ENCODE peak calls at places on chromosomes 12 and 14, in five cellular contexts. R is neural progenitor cell, W is fibroblast of lung, A is GM23248, O is mammary epithelial cell. E is an unnamed sample. For H3K4me1, the result is how much of the 10 kb centered on the place peaks cover.

GRCh38 chr14:104217486-104218360 is 79.3 kb downstream of the KIF26A start:
- DNase-seq in R (no peak), W (no peak), A (no peak), O (no peak), E (peak)

GRCh38 chr14:60655898-60656754 is 6.8 kb upstream of the SIX1 start:
- DNase-seq in R (peak), W (peak), A (no peak), O (no peak), E (no peak)

GRCh38 chr12:115761784-115762183 is 515.7 kb downstream of the MED13L start:
- DNase-seq in R (no peak), W (no peak), A (no peak), O (no peak), E (no peak)

GRCh38 chr12:59980491-59980890 is 384.7 kb downstream of the SLC16A7 start:
- DNase-seq in R (no peak), W (peak), A (peak), O (no peak), E (no peak)

GRCh38 chr14:83559721-83560120 is 1970.2 kb upstream of the FLRT2 start:
- DNase-seq in R (no peak), W (peak), A (peak), O (no peak), E (no peak)

GRCh38 chr12:26571539-26571938 is 261.5 kb downstream of the ITPR2 start:
- DNase-seq in R (no peak), W (no peak), A (no peak), O (no peak), E (no peak)

GRCh38 chr12:117525766-117526165 is 164.3 kb upstream of the NOS1 start:
- DNase-seq in R (no peak), W (no peak), A (no peak), O (no peak), E (no peak)

GRCh38 chr12:76544601-76545261 is 14.8 kb downstream of the OSBPL8 start:
- DNase-seq in R (no peak), W (no peak), A (no peak), O (peak), E (no peak)

GRCh38 chr14:91246051-91246852 is 1.7 kb upstream of the GPR68 start:
- DNase-seq in R (no peak), W (no peak), A (no peak), O (no peak), E (no peak)

GRCh38 chr12:49867580-49868341 is 24.9 kb upstream of the BCDIN3D start:
- DNase-seq in R (no peak), W (peak), A (no peak), O (no peak), E (peak)

GRCh38 chr12:115916910-115917668 is 360.4 kb downstream of the MED13L start:
- DNase-seq in R (peak), W (no peak), A (peak), O (peak), E (peak)

GRCh38 chr12:131830335-131831020 is 2.3 kb downstream of the MMP17 start:
- DNase-seq in R (peak), W (peak), A (peak), O (peak), E (peak)

GRCh38 chr12:22333751-22334695 is 484 bp downstream of the ST8SIA1 start:
- DNase-seq in R (peak), W (no peak), A (no peak), O (no peak), E (peak)

GRCh38 chr14:49919825-49920224 is 26.9 kb downstream of the ARF6 start:
- DNase-seq in R (no peak), W (no peak), A (no peak), O (no peak), E (no peak)

GRCh38 chr12:6200266-6201198 is at the start of gene CD9:
- DNase-seq in R (peak), W (no peak), A (peak), O (peak), E (no peak)

GRCh38 chr12:125092872-125093680 is 27.8 kb downstream of the AACS start:
- DNase-seq in R (peak), W (peak), A (peak), O (peak), E (peak)

GRCh38 chr12:96919510-96920210 is 12.6 kb downstream of the NEDD1 start:
- DNase-seq in R (no peak), W (no peak), A (no peak), O (no peak), E (no peak)

GRCh38 chr14:44979740-44980346 is 17.9 kb downstream of the TOGARAM1 start:
- DNase-seq in R (no peak), W (peak), A (no peak), O (no peak), E (no peak)

GRCh38 chr14:74515891-74516412 is 22.4 kb downstream of the ISCA2 start:
- DNase-seq in R (no peak), W (no peak), A (no peak), O (no peak), E (peak)

GRCh38 chr14:20631821-20632389 is 9.6 kb downstream of the OR6S1 start:
- DNase-seq in R (peak), W (peak), A (peak), O (peak), E (peak)

GRCh38 chr12:68919581-68920239 is 13.3 kb downstream of the CPM start:
- DNase-seq in R (no peak), W (no peak), A (no peak), O (no peak), E (no peak)

GRCh38 chr14:101361451-101362433 is 199.6 kb upstream of the DIO3 start:
- DNase-seq in R (no peak), W (no peak), A (no peak), O (no peak), E (no peak)
- H3K9ac ChIP-seq in R (no peak), W (no peak), A (no peak), O (no peak), E (no peak)

GRCh38 chr14:59252772-59253500 is 64.5 kb downstream of the DAAM1 start:
- DNase-seq in R (no peak), W (peak), A (peak), O (no peak), E (no peak)
- H3K4me1 ChIP-seq in R (under half), W (under half), A (half or more), O (under half), E (under half)

DNA sequence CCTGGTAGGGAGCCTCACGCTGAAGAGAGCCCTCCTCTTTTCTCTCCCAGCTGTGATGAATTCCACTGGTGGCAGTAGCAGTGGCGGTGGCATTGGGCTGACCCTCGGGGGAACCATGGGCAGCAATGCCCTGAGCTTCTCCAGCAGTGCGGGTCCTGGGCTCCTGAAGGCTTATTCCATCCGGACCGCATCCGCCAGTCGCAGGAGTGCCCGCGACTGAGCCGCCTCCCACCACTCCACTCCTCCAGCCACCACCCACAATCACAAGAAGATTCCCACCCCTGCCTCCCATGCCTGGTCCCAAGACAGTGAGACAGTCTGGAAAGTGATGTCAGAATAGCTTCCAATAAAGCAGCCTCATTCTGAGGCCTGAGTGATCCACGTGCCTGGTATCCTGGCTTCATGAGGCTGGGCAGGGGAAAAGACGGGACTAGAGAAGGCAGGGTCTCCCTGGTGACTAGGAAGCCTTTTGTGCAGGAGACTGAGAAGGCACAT is 15.5 kb downstream of the KRT7 start:
- DNase-seq in R (no peak), W (no peak), A (peak), O (no peak), E (no peak)
- H3K27ac ChIP-seq in R (no peak), W (no peak), A (no peak), O (no peak), E (peak)

GRCh38 chr12:62603811-62604098 is 137.1 kb downstream of the MON2 start:
- DNase-seq in R (no peak), W (no peak), A (no peak), O (no peak), E (no peak)

GRCh38 chr12:62603061-62603810 is 136.6 kb downstream of the MON2 start:
- DNase-seq in R (peak), W (peak), A (peak), O (peak), E (peak)

GRCh38 chr12:62605972-62606371 is 139.3 kb downstream of the MON2 start:
- DNase-seq in R (peak), W (no peak), A (peak), O (no peak), E (no peak)

GRCh38 chr12:62604373-62604772 is 137.7 kb downstream of the MON2 start:
- DNase-seq in R (no peak), W (no peak), A (no peak), O (no peak), E (no peak)

GRCh38 chr12:62604856-62605255 is 138.2 kb downstream of the MON2 start:
- DNase-seq in R (no peak), W (peak), A (peak), O (peak), E (no peak)
- H3K9ac ChIP-seq in R (peak), W (peak), A (peak), O (peak), E (peak)

GRCh38 chr12:11727133-11727664 is 77.7 kb downstream of the ETV6 start:
- DNase-seq in R (no peak), W (no peak), A (no peak), O (no peak), E (no peak)
- H3K4me1 ChIP-seq in R (under half), W (under half), A (under half), O (under half), E (under half)